ENCODE peak calls at places on chromosomes 2 and 18, in four cellular contexts. S is activated naive CD4-positive, alpha-beta T cell; N is GM19239; L is NCI-H2081. H is an unnamed sample.

GRCh38 chr18:6885992-6886823 is 156.7 kb downstream of the ARHGAP28 start:
- DNase-seq in L (peak; percentile 49), S (no peak), N (peak; percentile 14), H (peak; percentile 25)

GRCh38 chr2:183081908-183082307 is 3.4 kb downstream of the DUSP19 start:
- DNase-seq in N (no peak), S (no peak), L (no peak), H (no peak)

GRCh38 chr2:18345848-18346247 is 214.6 kb downstream of the RDH14 start:
- DNase-seq in N (no peak), L (no peak), S (no peak), H (no peak)

GRCh38 chr2:647691-648231 is 29.4 kb downstream of the TMEM18 start:
- DNase-seq in L (no peak), N (no peak), S (no peak), H (no peak)

GRCh38 chr2:219688560-219689445 is 61.4 kb downstream of the SLC4A3 start:
- DNase-seq in L (no peak), N (no peak), S (no peak), H (no peak)

GRCh38 chr2:199659207-199659606 is 191.8 kb downstream of the FTCDNL1 start:
- DNase-seq in L (peak; percentile 52), N (no peak), S (no peak), H (no peak)

GRCh38 chr2:17878222-17879136 is at the start of gene KCNS3:
- DNase-seq in N (peak; percentile 62), L (peak; percentile 22), S (no peak), H (peak; percentile 53)

GRCh38 chr2:23585218-23585945 is 200.4 kb downstream of the KLHL29 start:
- DNase-seq in S (no peak), N (no peak), L (peak; percentile 92), H (no peak)

GRCh38 chr2:3605013-3605961 is 10.4 kb downstream of the COLEC11 start:
- DNase-seq in S (peak; percentile 8), L (peak; percentile 64), N (peak; percentile 37), H (peak; percentile 96)

GRCh38 chr2:68645523-68645922 is 2.1 kb downstream of the PROKR1 start:
- DNase-seq in L (no peak), N (no peak), S (no peak), H (no peak)

GRCh38 chr2:177767768-177768167 is 304.8 kb downstream of the PDE11A start:
- DNase-seq in N (no peak), L (no peak), S (no peak), H (peak; percentile 4)

GRCh38 chr2:39705638-39706037 is 39.9 kb downstream of the TMEM178A start:
- DNase-seq in L (no peak), S (no peak), N (no peak), H (peak; percentile 22)

GRCh38 chr2:47339745-47340541 is 63.0 kb upstream of the MSH2 start:
- DNase-seq in S (no peak), N (no peak), L (peak; percentile 69), H (peak; percentile 48)

GRCh38 chr2:99398303-99398702 is 61.1 kb downstream of the EIF5B start:
- DNase-seq in S (no peak), N (no peak), L (no peak), H (no peak)

GRCh38 chr2:219127236-219127635 is 33.4 kb downstream of the NHEJ1 start:
- DNase-seq in S (no peak), N (no peak), L (no peak), H (no peak)

GRCh38 chr2:67650292-67651133 is 253.4 kb downstream of the ETAA1 start:
- DNase-seq in N (no peak), L (peak; percentile 1), S (no peak), H (peak; percentile 46)

GRCh38 chr18:49846263-49846662 is 32.9 kb upstream of the ACAA2 start:
- DNase-seq in S (no peak), L (no peak), N (no peak), H (peak; percentile 57)

GRCh38 chr2:8680931-8681760 is 710 bp upstream of the ID2 start:
- DNase-seq in N (no peak), S (peak; percentile 52), L (peak; percentile 82), H (peak; percentile 95)

GRCh38 chr2:26469092-26469710 is 8.7 kb downstream of the OTOF start:
- DNase-seq in N (peak; percentile 86), S (no peak), L (peak; percentile 74), H (peak; percentile 11)

GRCh38 chr2:67879586-67880290 is 183.1 kb downstream of the C1D start:
- DNase-seq in N (no peak), S (no peak), L (no peak), H (no peak)

H was measured in NCI-H1417.